ENCODE peak calls at places on chromosomes 3 and 15, in five cellular contexts. V is GM12891, Z is K562, I is GM12878, W is HepG2. O is an unnamed sample.
A peak's percentile ranks its signal among the peaks of the same experiment; 100 is the strongest.

GRCh38 chr15:29268706-29269484 is 727 bp downstream of the NSMCE3 start:
- DNase-seq in I (peak; percentile 7), W (no peak), V (no peak), Z (peak; percentile 25), O (peak; percentile 8)

GRCh38 chr15:68666120-68666811 is 87.5 kb downstream of the CORO2B start:
- DNase-seq in V (no peak), Z (no peak), I (no peak), W (no peak), O (no peak)

GRCh38 chr15:74395319-74396145 is 28.1 kb upstream of the CYP11A1 start:
- DNase-seq in V (no peak), Z (no peak), I (no peak), W (no peak), O (no peak)

GRCh38 chr15:88256261-88257230 is at the start of gene NTRK3:
- DNase-seq in I (no peak), Z (no peak), V (no peak), W (no peak), O (no peak)

GRCh38 chr15:47196057-47196456 is 521.2 kb upstream of the SEMA6D start:
- DNase-seq in I (peak; percentile 13), V (no peak), W (peak; percentile 48), Z (peak; percentile 18), O (peak; percentile 8)

GRCh38 chr3:165640970-165641369 is 196.3 kb downstream of the BCHE start:
- DNase-seq in Z (no peak), V (no peak), W (no peak), I (no peak), O (no peak)

GRCh38 chr3:182533394-182533793 is 259.9 kb upstream of the ATP11B start:
- DNase-seq in Z (no peak), V (no peak), I (no peak), W (peak; percentile 12), O (no peak)

GRCh38 chr15:82263350-82263749 is 732 bp downstream of the SAXO2 start:
- DNase-seq in Z (no peak), I (no peak), V (no peak), W (peak; percentile 92), O (no peak)

GRCh38 chr3:67655364-67656121 is 1.1 kb upstream of the SUCLG2 start:
- DNase-seq in W (peak; percentile 20), V (no peak), I (peak; percentile 57), Z (no peak), O (no peak)

GRCh38 chr15:80585544-80586018 is 109.5 kb upstream of the ABHD17C start:
- DNase-seq in V (no peak), I (no peak), W (no peak), Z (no peak), O (no peak)

GRCh38 chr3:53160660-53161344 is at the start of gene PRKCD:
- DNase-seq in W (peak; percentile 54), V (peak; percentile 96), I (no peak), Z (peak; percentile 93), O (peak; percentile 95)

GRCh38 chr15:85125056-85125661 is 143.5 kb downstream of the PDE8A start:
- DNase-seq in Z (no peak), V (no peak), I (no peak), W (no peak), O (no peak)
- TF ChIP-seq TAF1 in Z (no peak), V (no peak), I (no peak), W (no peak), O (no peak)

DNA sequence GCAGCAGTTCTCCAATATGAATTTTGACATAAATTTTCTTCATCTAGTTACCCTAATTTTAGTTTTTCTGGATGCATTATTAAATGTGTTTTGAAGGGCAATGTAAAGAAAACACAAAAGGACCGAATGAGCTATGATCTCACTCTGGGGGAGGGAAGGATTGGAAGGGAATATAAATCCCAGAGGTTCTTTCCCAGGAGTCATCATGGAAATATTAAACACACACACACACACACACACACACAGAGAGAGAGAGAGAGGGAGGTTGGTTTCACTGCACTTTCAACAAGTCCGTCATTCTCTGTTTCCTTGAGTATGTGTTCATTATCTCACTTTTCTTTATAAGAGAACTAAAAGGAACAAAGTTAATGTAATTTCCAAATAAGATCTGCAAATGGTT is 70.7 kb upstream of the DCBLD2 start:
- DNase-seq in W (peak; percentile 23), Z (no peak), I (no peak), V (no peak), O (no peak)
- TF ChIP-seq POLR2A in W (no peak), Z (no peak), I (no peak), V (no peak), O (no peak)

DNA sequence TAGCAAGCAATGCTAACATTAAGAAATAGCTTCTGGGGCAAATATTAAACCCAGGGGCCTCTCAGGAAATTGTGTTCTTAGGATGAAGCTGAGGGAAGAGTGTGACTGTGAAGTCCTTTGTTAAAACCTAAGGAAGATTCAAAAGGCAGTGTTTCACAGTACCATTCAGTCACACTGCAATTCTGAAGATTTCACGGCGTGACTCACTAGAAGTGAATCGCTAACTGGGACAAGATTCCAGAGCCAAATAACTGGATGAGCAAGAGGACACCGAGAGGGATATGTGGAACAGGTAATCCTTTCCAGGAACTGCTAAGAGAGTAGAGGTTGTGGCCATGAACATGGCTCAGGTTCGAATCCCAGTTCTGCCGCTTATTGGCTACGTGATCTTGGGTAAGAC is 61.8 kb upstream of the SMAD3 start:
- DNase-seq in W (no peak), Z (no peak), I (no peak), V (no peak), O (no peak)
- TF ChIP-seq TAF1 in W (no peak), Z (no peak), I (no peak), V (no peak), O (no peak)

GRCh38 chr3:134252766-134253165 is 2.1 kb upstream of the RYK start:
- DNase-seq in Z (no peak), I (no peak), W (no peak), V (no peak), O (no peak)

GRCh38 chr3:134249935-134250716 is 533 bp downstream of the RYK start:
- DNase-seq in Z (peak; percentile 55), W (peak; percentile 39), I (no peak), V (peak; percentile 28), O (peak; percentile 37)

GRCh38 chr3:134249442-134249841 is 1.2 kb downstream of the RYK start:
- DNase-seq in W (no peak), V (no peak), Z (no peak), I (no peak), O (no peak)

GRCh38 chr3:134251731-134252391 is 1.2 kb upstream of the RYK start:
- DNase-seq in W (peak; percentile 31), V (no peak), I (no peak), Z (no peak), O (no peak)

DNA sequence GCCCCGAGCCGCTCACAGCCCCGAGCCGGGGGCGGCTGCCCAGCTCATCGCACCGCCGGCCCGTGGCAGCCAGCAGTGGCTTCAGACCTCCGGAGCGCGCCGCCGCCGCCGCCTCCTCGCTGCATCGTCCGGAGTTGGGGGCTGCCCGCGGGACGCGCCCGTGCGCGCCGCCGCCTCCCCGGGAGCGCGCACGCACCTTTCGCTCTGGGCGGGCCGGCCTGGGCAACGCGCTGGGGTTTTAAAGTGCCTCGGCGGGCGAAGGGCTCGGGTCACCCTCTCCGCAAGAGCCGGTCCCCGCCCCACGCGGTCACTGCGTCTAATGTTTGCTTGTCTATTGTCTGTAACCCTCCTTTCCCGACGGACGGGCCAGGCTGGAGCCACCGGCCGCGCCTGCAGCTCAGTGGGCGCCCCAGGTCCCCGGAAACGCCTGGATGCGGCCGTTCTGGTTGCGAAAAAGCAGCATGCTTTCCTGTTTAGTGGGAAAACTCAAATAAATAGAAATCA is at the start of gene RYK:
- DNase-seq in V (peak; percentile 82), W (peak; percentile 83), I (no peak), Z (peak; percentile 80), O (peak; percentile 82)
- TF ChIP-seq POLR2A in V (peak; percentile 49), W (peak; percentile 83), I (peak; percentile 83), Z (peak; percentile 82), O (peak; percentile 65)

DNA sequence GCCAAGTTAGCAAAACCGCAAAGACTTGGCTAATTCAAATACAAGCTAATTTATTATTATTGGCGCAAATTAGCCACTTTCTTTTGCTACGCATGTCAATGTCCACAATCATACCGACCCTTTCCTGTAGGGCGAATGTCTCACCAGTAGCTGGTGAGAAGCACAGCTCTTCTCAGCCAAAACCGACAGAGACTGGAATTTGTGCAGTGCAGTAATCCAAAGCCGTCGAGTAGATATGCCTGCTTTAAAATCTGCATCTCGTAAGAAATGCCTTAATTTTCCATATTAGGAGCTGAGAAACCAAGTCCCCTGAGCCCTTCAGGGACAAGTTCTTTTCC is 614 bp upstream of the MINDY2 start:
- DNase-seq in V (peak; percentile 39), W (no peak), I (no peak), Z (no peak), O (no peak)
- TF ChIP-seq TAF1 in V (no peak), W (no peak), I (no peak), Z (no peak), O (no peak)

DNA sequence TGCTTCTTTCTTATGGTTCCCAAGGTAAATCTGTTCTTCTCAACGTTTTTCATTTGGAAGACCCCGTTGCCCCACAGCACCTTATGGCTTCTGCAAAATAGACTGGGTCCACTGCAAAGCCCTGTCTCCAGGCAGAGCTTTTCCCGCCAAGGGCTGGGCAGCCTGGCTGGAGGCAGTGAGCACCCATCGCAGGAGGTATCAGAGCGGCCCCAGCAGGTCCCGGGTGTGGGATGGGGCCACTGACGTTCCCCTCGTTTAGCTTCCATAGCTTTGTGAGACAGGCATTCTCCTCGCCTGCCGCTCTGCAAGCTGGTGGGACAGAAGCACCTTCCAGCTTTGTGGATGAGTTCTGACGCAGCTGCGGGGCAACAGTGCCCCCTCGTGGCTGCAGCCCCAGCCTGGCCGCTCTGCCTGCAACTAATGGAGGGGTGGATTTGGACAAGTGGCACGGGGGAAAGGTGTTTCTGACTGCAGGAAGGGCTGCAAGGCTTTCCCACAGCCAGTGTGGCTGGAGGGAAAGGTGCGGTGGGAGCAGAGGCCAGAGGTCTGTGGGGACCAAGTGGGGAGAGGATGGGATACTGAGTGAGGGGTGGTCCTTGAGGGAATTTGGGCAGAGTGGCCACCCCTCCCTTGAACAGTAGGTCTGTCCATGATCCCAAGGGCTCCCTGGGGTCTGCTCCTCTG is 99.3 kb downstream of the FBLN2 start:
- DNase-seq in Z (peak; percentile 92), I (no peak), W (peak; percentile 50), V (peak; percentile 87), O (peak; percentile 85)
- TF ChIP-seq POLR2A in Z (no peak), I (no peak), W (no peak), V (no peak), O (no peak)